ENCODE peak calls at places on chromosomes 4 and X, in six cellular contexts. One of them, this sample, is unnamed.

GRCh38 chr4:4443821-4444220 is 56.9 kb downstream of the NSG1 start:
- DNase-seq in esophagus muscularis mucosa: no peak
- DNase-seq in right lobe of liver: no peak
- DNase-seq in right cardiac atrium: no peak
- DNase-seq in psoas muscle: no peak
- DNase-seq in fibroblast of mammary gland: peak; percentile 49
- DNase-seq in this sample: no peak

GRCh38 chrX:115289465-115289864 is at the start of gene LUZP4:
- DNase-seq in esophagus muscularis mucosa: no peak
- DNase-seq in right lobe of liver: no peak
- DNase-seq in right cardiac atrium: no peak
- DNase-seq in psoas muscle: no peak
- DNase-seq in fibroblast of mammary gland: no peak
- DNase-seq in this sample: no peak

GRCh38 chrX:106035064-106035463 is 3.5 kb downstream of the SERPINA7 start:
- DNase-seq in esophagus muscularis mucosa: no peak
- DNase-seq in right lobe of liver: no peak
- DNase-seq in right cardiac atrium: no peak
- DNase-seq in psoas muscle: no peak
- DNase-seq in fibroblast of mammary gland: no peak
- DNase-seq in this sample: no peak

GRCh38 chrX:35670894-35671293 is 127.2 kb upstream of the MAGEB16 start:
- DNase-seq in esophagus muscularis mucosa: no peak
- DNase-seq in right lobe of liver: no peak
- DNase-seq in right cardiac atrium: no peak
- DNase-seq in psoas muscle: no peak
- DNase-seq in fibroblast of mammary gland: no peak
- DNase-seq in this sample: no peak

GRCh38 chrX:31200430-31200829 is 128.6 kb upstream of the FTHL17 start:
- DNase-seq in esophagus muscularis mucosa: no peak
- DNase-seq in right lobe of liver: no peak
- DNase-seq in right cardiac atrium: no peak
- DNase-seq in psoas muscle: no peak
- DNase-seq in fibroblast of mammary gland: no peak
- DNase-seq in this sample: no peak

GRCh38 chr4:157013656-157014055 is 42.1 kb upstream of the PDGFC start:
- DNase-seq in esophagus muscularis mucosa: no peak
- DNase-seq in right lobe of liver: no peak
- DNase-seq in right cardiac atrium: no peak
- DNase-seq in psoas muscle: no peak
- DNase-seq in fibroblast of mammary gland: peak; percentile 26
- DNase-seq in this sample: no peak

GRCh38 chr4:98778206-98778605 is 119.8 kb upstream of the TSPAN5 start:
- DNase-seq in esophagus muscularis mucosa: no peak
- DNase-seq in right lobe of liver: peak; percentile 54
- DNase-seq in right cardiac atrium: no peak
- DNase-seq in psoas muscle: no peak
- DNase-seq in fibroblast of mammary gland: peak; percentile 91
- DNase-seq in this sample: no peak

GRCh38 chr4:112765317-112765989 is 128.5 kb downstream of the LARP7 start:
- DNase-seq in esophagus muscularis mucosa: no peak
- DNase-seq in right lobe of liver: no peak
- DNase-seq in right cardiac atrium: no peak
- DNase-seq in psoas muscle: no peak
- DNase-seq in fibroblast of mammary gland: peak; percentile 27
- DNase-seq in this sample: no peak

GRCh38 chr4:182278729-182279128 is 35.5 kb downstream of the TENM3 start:
- DNase-seq in esophagus muscularis mucosa: peak; percentile 89
- DNase-seq in right lobe of liver: no peak
- DNase-seq in right cardiac atrium: no peak
- DNase-seq in psoas muscle: no peak
- DNase-seq in fibroblast of mammary gland: no peak
- DNase-seq in this sample: no peak

GRCh38 chr4:151564321-151564720 is 155.3 kb downstream of the FHIP1A start:
- DNase-seq in esophagus muscularis mucosa: no peak
- DNase-seq in right lobe of liver: no peak
- DNase-seq in right cardiac atrium: no peak
- DNase-seq in psoas muscle: no peak
- DNase-seq in fibroblast of mammary gland: no peak
- DNase-seq in this sample: no peak

GRCh38 chr4:85829276-85830051 is 354.5 kb downstream of the ARHGAP24 start:
- DNase-seq in esophagus muscularis mucosa: no peak
- DNase-seq in right lobe of liver: no peak
- DNase-seq in right cardiac atrium: no peak
- DNase-seq in psoas muscle: no peak
- DNase-seq in fibroblast of mammary gland: peak; percentile 80
- DNase-seq in this sample: no peak

GRCh38 chr4:110617095-110617494 is 5.8 kb downstream of the PITX2 start:
- DNase-seq in esophagus muscularis mucosa: no peak
- DNase-seq in right lobe of liver: no peak
- DNase-seq in right cardiac atrium: no peak
- DNase-seq in psoas muscle: no peak
- DNase-seq in fibroblast of mammary gland: no peak
- DNase-seq in this sample: no peak
- H3K4me3 ChIP-seq in esophagus muscularis mucosa: no peak overlapping the region
- H3K4me3 ChIP-seq in right lobe of liver: no peak overlapping the region
- H3K4me3 ChIP-seq in right cardiac atrium: no peak overlapping the region
- H3K4me3 ChIP-seq in psoas muscle: peak overlapping the region; percentile 75
- H3K4me3 ChIP-seq in fibroblast of mammary gland: no peak overlapping the region
- H3K4me3 ChIP-seq in this sample: no peak overlapping the region

GRCh38 chr4:22428441-22428840 is 87.4 kb downstream of the ADGRA3 start:
- DNase-seq in esophagus muscularis mucosa: no peak
- DNase-seq in right lobe of liver: no peak
- DNase-seq in right cardiac atrium: no peak
- DNase-seq in psoas muscle: no peak
- DNase-seq in fibroblast of mammary gland: no peak
- DNase-seq in this sample: no peak

GRCh38 chr4:22430626-22431025 is 85.2 kb downstream of the ADGRA3 start:
- DNase-seq in esophagus muscularis mucosa: no peak
- DNase-seq in right lobe of liver: no peak
- DNase-seq in right cardiac atrium: no peak
- DNase-seq in psoas muscle: no peak
- DNase-seq in fibroblast of mammary gland: no peak
- DNase-seq in this sample: no peak

GRCh38 chr4:22427676-22428075 is 88.2 kb downstream of the ADGRA3 start:
- DNase-seq in esophagus muscularis mucosa: no peak
- DNase-seq in right lobe of liver: no peak
- DNase-seq in right cardiac atrium: no peak
- DNase-seq in psoas muscle: no peak
- DNase-seq in fibroblast of mammary gland: no peak
- DNase-seq in this sample: no peak
- H3K4me3 ChIP-seq in esophagus muscularis mucosa: no peak overlapping the region
- H3K4me3 ChIP-seq in right lobe of liver: no peak overlapping the region
- H3K4me3 ChIP-seq in right cardiac atrium: no peak overlapping the region
- H3K4me3 ChIP-seq in psoas muscle: no peak overlapping the region
- H3K4me3 ChIP-seq in fibroblast of mammary gland: no peak overlapping the region
- H3K4me3 ChIP-seq in this sample: no peak overlapping the region

GRCh38 chr4:78754872-78755271 is 21.3 kb upstream of the BMP2K start:
- DNase-seq in esophagus muscularis mucosa: no peak
- DNase-seq in right lobe of liver: no peak
- DNase-seq in right cardiac atrium: no peak
- DNase-seq in psoas muscle: no peak
- DNase-seq in fibroblast of mammary gland: no peak
- DNase-seq in this sample: no peak

GRCh38 chr4:78749972-78750727 is 26.0 kb upstream of the BMP2K start:
- DNase-seq in esophagus muscularis mucosa: no peak
- DNase-seq in right lobe of liver: no peak
- DNase-seq in right cardiac atrium: no peak
- DNase-seq in psoas muscle: no peak
- DNase-seq in fibroblast of mammary gland: peak; percentile 20
- DNase-seq in this sample: no peak

GRCh38 chr4:78756721-78757120 is 19.4 kb upstream of the BMP2K start:
- DNase-seq in esophagus muscularis mucosa: no peak
- DNase-seq in right lobe of liver: no peak
- DNase-seq in right cardiac atrium: no peak
- DNase-seq in psoas muscle: no peak
- DNase-seq in fibroblast of mammary gland: no peak
- DNase-seq in this sample: no peak

GRCh38 chr4:78749258-78749971 is 26.7 kb upstream of the BMP2K start:
- DNase-seq in esophagus muscularis mucosa: no peak
- DNase-seq in right lobe of liver: no peak
- DNase-seq in right cardiac atrium: no peak
- DNase-seq in psoas muscle: no peak
- DNase-seq in fibroblast of mammary gland: no peak
- DNase-seq in this sample: no peak

GRCh38 chr4:78753091-78753490 is 23.1 kb upstream of the BMP2K start:
- DNase-seq in esophagus muscularis mucosa: no peak
- DNase-seq in right lobe of liver: no peak
- DNase-seq in right cardiac atrium: no peak
- DNase-seq in psoas muscle: no peak
- DNase-seq in fibroblast of mammary gland: no peak
- DNase-seq in this sample: no peak
- H3K4me3 ChIP-seq in esophagus muscularis mucosa: no peak overlapping the region
- H3K4me3 ChIP-seq in right lobe of liver: no peak overlapping the region
- H3K4me3 ChIP-seq in right cardiac atrium: no peak overlapping the region
- H3K4me3 ChIP-seq in psoas muscle: no peak overlapping the region
- H3K4me3 ChIP-seq in fibroblast of mammary gland: no peak overlapping the region
- H3K4me3 ChIP-seq in this sample: no peak overlapping the region

GRCh38 chrX:118497180-118497814 is 1.7 kb downstream of the DOCK11 start:
- DNase-seq in esophagus muscularis mucosa: no peak
- DNase-seq in right lobe of liver: no peak
- DNase-seq in right cardiac atrium: no peak
- DNase-seq in psoas muscle: no peak
- DNase-seq in fibroblast of mammary gland: no peak
- DNase-seq in this sample: no peak
- H3K4me3 ChIP-seq in esophagus muscularis mucosa: peak overlapping the region; percentile 73
- H3K4me3 ChIP-seq in right lobe of liver: no peak overlapping the region
- H3K4me3 ChIP-seq in right cardiac atrium: peak overlapping the region; percentile 65
- H3K4me3 ChIP-seq in psoas muscle: peak overlapping the region; percentile 69
- H3K4me3 ChIP-seq in fibroblast of mammary gland: peak overlapping the region; percentile 73
- H3K4me3 ChIP-seq in this sample: peak overlapping the region; percentile 73

DNA sequence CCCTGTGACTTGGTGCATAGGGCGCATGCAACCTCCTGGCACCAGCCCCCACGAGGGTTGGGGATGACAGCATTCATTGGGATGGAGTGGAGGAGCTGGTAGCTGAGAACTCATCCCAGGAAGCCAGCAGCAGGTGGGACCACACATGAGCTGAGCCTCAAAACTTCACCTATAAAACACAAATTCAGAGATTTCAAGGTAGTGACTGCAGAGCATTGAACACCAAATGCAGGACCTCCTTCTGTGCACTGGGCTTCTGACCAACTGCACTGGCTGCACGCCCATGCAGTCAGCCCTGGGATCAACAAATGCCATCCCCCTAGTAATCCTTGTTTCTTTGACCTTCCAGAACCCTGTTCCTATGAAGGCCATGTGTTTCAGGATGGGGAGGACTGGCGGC is 197.8 kb downstream of the FRAS1 start:
- DNase-seq in esophagus muscularis mucosa: no peak
- DNase-seq in right lobe of liver: no peak
- DNase-seq in right cardiac atrium: no peak
- DNase-seq in psoas muscle: no peak
- DNase-seq in fibroblast of mammary gland: no peak
- DNase-seq in this sample: no peak
- H3K4me3 ChIP-seq in esophagus muscularis mucosa: no peak overlapping the region
- H3K4me3 ChIP-seq in right lobe of liver: no peak overlapping the region
- H3K4me3 ChIP-seq in right cardiac atrium: no peak overlapping the region
- H3K4me3 ChIP-seq in psoas muscle: no peak overlapping the region
- H3K4me3 ChIP-seq in fibroblast of mammary gland: no peak overlapping the region
- H3K4me3 ChIP-seq in this sample: no peak overlapping the region

GRCh38 chr4:792729-793108 is 33.2 kb downstream of the CPLX1 start:
- DNase-seq in esophagus muscularis mucosa: no peak
- DNase-seq in right lobe of liver: no peak
- DNase-seq in right cardiac atrium: no peak
- DNase-seq in psoas muscle: no peak
- DNase-seq in fibroblast of mammary gland: no peak
- DNase-seq in this sample: no peak
- H3K4me3 ChIP-seq in esophagus muscularis mucosa: peak overlapping the region; percentile 44
- H3K4me3 ChIP-seq in right lobe of liver: no peak overlapping the region
- H3K4me3 ChIP-seq in right cardiac atrium: no peak overlapping the region
- H3K4me3 ChIP-seq in psoas muscle: no peak overlapping the region
- H3K4me3 ChIP-seq in fibroblast of mammary gland: no peak overlapping the region
- H3K4me3 ChIP-seq in this sample: no peak overlapping the region

GRCh38 chr4:54098375-54098774 is 1.6 kb upstream of the GSX2 start:
- DNase-seq in esophagus muscularis mucosa: peak; percentile 74
- DNase-seq in right lobe of liver: no peak
- DNase-seq in right cardiac atrium: no peak
- DNase-seq in psoas muscle: no peak
- DNase-seq in fibroblast of mammary gland: no peak
- DNase-seq in this sample: no peak

GRCh38 chr4:54099287-54099958 is 540 bp upstream of the GSX2 start:
- DNase-seq in esophagus muscularis mucosa: no peak
- DNase-seq in right lobe of liver: peak; percentile 53
- DNase-seq in right cardiac atrium: peak; percentile 57
- DNase-seq in psoas muscle: no peak
- DNase-seq in fibroblast of mammary gland: no peak
- DNase-seq in this sample: no peak

GRCh38 chr4:54101190-54102041 is 1.5 kb downstream of the GSX2 start:
- DNase-seq in esophagus muscularis mucosa: no peak
- DNase-seq in right lobe of liver: no peak
- DNase-seq in right cardiac atrium: peak; percentile 56
- DNase-seq in psoas muscle: no peak
- DNase-seq in fibroblast of mammary gland: no peak
- DNase-seq in this sample: no peak

GRCh38 chr4:54100607-54101189 is 735 bp downstream of the GSX2 start:
- DNase-seq in esophagus muscularis mucosa: no peak
- DNase-seq in right lobe of liver: no peak
- DNase-seq in right cardiac atrium: peak; percentile 59
- DNase-seq in psoas muscle: no peak
- DNase-seq in fibroblast of mammary gland: no peak
- DNase-seq in this sample: no peak

DNA sequence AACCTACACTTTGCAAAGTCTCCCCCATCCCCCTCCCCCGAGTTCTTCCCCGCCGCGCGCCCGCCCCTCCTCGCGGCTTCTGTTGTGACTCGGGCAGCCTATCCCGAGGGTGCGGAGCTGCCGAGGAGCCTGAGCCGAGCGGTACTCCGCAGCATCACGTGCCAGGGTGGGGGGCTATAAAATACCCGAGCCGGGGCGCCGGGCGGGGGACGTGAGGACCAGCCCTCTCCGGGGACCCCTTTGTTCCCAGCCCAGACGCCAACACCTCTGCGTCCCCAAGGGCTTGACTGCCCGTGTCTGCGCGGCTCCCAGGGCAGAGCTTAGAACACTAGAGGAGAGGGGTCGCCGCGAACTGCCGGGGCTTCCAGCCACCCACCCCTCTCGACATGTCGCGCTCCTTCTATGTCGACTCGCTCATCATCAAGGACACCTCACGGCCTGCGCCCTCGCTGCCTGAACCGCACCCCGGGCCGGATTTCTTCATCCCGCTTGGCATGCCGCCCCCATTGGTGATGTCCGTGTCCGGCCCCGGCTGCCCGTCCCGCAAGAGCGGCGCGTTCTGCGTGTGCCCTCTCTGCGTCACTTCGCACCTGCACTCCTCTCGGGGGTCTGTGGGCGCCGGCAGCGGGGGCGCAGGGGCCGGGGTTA is at the start of gene GSX2:
- DNase-seq in esophagus muscularis mucosa: no peak
- DNase-seq in right lobe of liver: peak; percentile 53
- DNase-seq in right cardiac atrium: peak; percentile 80
- DNase-seq in psoas muscle: peak; percentile 63
- DNase-seq in fibroblast of mammary gland: no peak
- DNase-seq in this sample: peak; percentile 37
- H3K4me3 ChIP-seq in esophagus muscularis mucosa: peak within 1 kb of the TSS; percentile 43
- H3K4me3 ChIP-seq in right lobe of liver: peak within 1 kb of the TSS; percentile 7
- H3K4me3 ChIP-seq in right cardiac atrium: peak within 1 kb of the TSS; percentile 45
- H3K4me3 ChIP-seq in psoas muscle: peak within 1 kb of the TSS; percentile 58
- H3K4me3 ChIP-seq in fibroblast of mammary gland: peak within 1 kb of the TSS; percentile 41
- H3K4me3 ChIP-seq in this sample: peak within 1 kb of the TSS; percentile 60